ENCODE peak calls at places on chromosome 2, in seven cellular contexts. M is neural progenitor cell; O is fibroblast of lung; K is effector memory CD4-positive, alpha-beta T cell; R is pancreas; G is spleen; P is adrenal gland. T is an unnamed sample. For H3K27me3 and H3K9me3, the result is how much of the 10 kb centered on the place peaks cover.

GRCh38 chr2:19800796-19801195 is 101.0 kb downstream of the TTC32 start:
- DNase-seq in M (no peak), O (no peak), K (no peak), R (no peak), G (no peak), P (no peak), T (no peak)

GRCh38 chr2:26477911-26478253 is at the start of gene OTOF:
- DNase-seq in M (no peak), O (peak), K (no peak), R (no peak), G (no peak), P (peak), T (no peak)

GRCh38 chr2:189086710-189087109 is 92.9 kb downstream of the COL5A2 start:
- DNase-seq in M (no peak), O (peak), K (no peak), R (no peak), G (no peak), P (no peak), T (no peak)

GRCh38 chr2:94762600-94762999 is 108.6 kb upstream of the TEKT4 start:
- DNase-seq in M (no peak), O (no peak), K (no peak), R (no peak), G (no peak), P (no peak), T (no peak)

GRCh38 chr2:949894-950626 is 589 bp upstream of the SNTG2 start:
- DNase-seq in M (peak), O (no peak), K (no peak), R (no peak), G (peak), P (no peak), T (no peak)

GRCh38 chr2:100482741-100483140 is 12.5 kb downstream of the NMS start:
- DNase-seq in M (peak), O (no peak), K (no peak), R (no peak), G (no peak), P (no peak), T (no peak)

GRCh38 chr2:236345081-236345714 is 81.0 kb upstream of the ASB18 start:
- DNase-seq in M (no peak), O (no peak), K (no peak), R (no peak), G (no peak), P (no peak), T (no peak)

GRCh38 chr2:60508307-60508706 is 45.1 kb downstream of the BCL11A start:
- DNase-seq in M (no peak), O (no peak), K (no peak), R (no peak), G (no peak), P (no peak), T (no peak)

GRCh38 chr2:25529034-25529433 is 144.3 kb downstream of the DTNB start:
- DNase-seq in M (no peak), O (no peak), K (no peak), R (no peak), G (no peak), P (no peak), T (no peak)

GRCh38 chr2:25979006-25979405 is 3.3 kb downstream of the KIF3C start:
- DNase-seq in M (no peak), O (no peak), K (no peak), R (no peak), G (peak), P (no peak), T (no peak)

GRCh38 chr2:119068154-119068725 is 90.3 kb downstream of the C1QL2 start:
- DNase-seq in M (no peak), O (no peak), K (no peak), R (no peak), G (no peak), P (no peak), T (no peak)

GRCh38 chr2:216694201-216694825 is 1.0 kb downstream of the IGFBP5 start:
- DNase-seq in M (peak), O (peak), K (no peak), R (no peak), G (no peak), P (peak), T (peak)

GRCh38 chr2:44793322-44793870 is 148.1 kb upstream of the SIX3 start:
- DNase-seq in M (peak), O (peak), K (no peak), R (no peak), G (no peak), P (no peak), T (no peak)

GRCh38 chr2:108220191-108220590 is 19.6 kb upstream of the SULT1C3 start:
- DNase-seq in M (no peak), O (no peak), K (no peak), R (no peak), G (no peak), P (no peak), T (no peak)

GRCh38 chr2:34305587-34305986 is 706.5 kb upstream of the FAM98A start:
- DNase-seq in M (no peak), O (no peak), K (no peak), R (no peak), G (no peak), P (no peak), T (no peak)

GRCh38 chr2:185335879-185336278 is 402.7 kb upstream of the FSIP2 start:
- DNase-seq in M (no peak), O (no peak), K (no peak), R (no peak), G (no peak), P (no peak), T (no peak)

GRCh38 chr2:119637371-119637770 is 41.6 kb upstream of the TMEM177 start:
- DNase-seq in M (no peak), O (no peak), K (no peak), R (no peak), G (no peak), P (no peak), T (no peak)

GRCh38 chr2:215504547-215504946 is 68.7 kb upstream of the FN1 start:
- DNase-seq in M (no peak), O (no peak), K (no peak), R (no peak), G (no peak), P (no peak), T (no peak)

GRCh38 chr2:25246001-25246400 is 77.6 kb upstream of the POMC start:
- DNase-seq in M (no peak), O (no peak), K (no peak), R (no peak), G (no peak), P (no peak), T (no peak)

GRCh38 chr2:217899231-217900009 is 103.4 kb downstream of the TNS1 start:
- DNase-seq in M (peak), O (peak), K (no peak), R (peak), G (no peak), P (peak), T (no peak)

GRCh38 chr2:73008261-73009159 is 63.0 kb downstream of the SFXN5 start:
- DNase-seq in M (no peak), O (no peak), K (no peak), R (no peak), G (no peak), P (no peak), T (no peak)

GRCh38 chr2:188629890-188630483 is 338.3 kb downstream of the GULP1 start:
- DNase-seq in M (peak), O (peak), K (no peak), R (no peak), G (no peak), P (no peak), T (no peak)

GRCh38 chr2:134466141-134466540 is 212.3 kb downstream of the MGAT5 start:
- DNase-seq in M (peak), O (no peak), K (no peak), R (no peak), G (no peak), P (no peak), T (no peak)

GRCh38 chr2:101200714-101201113 is 49.5 kb upstream of the TBC1D8 start:
- DNase-seq in M (no peak), O (peak), K (no peak), R (no peak), G (no peak), P (no peak), T (no peak)

GRCh38 chr2:43332653-43333052 is 106.2 kb upstream of the ZFP36L2 start:
- DNase-seq in M (no peak), O (no peak), K (no peak), R (no peak), G (no peak), P (no peak), T (no peak)

GRCh38 chr2:39202639-39203369 is 41.0 kb downstream of the CDKL4 start:
- DNase-seq in M (no peak), O (peak), K (no peak), R (no peak), G (no peak), P (no peak), T (no peak)

GRCh38 chr2:88765154-88765948 is 73.9 kb downstream of the RPIA start:
- DNase-seq in M (peak), O (peak), K (no peak), R (peak), G (peak), P (no peak), T (peak)

GRCh38 chr2:239399404-239399999 is 1.3 kb downstream of the HDAC4 start:
- DNase-seq in M (peak), O (no peak), K (peak), R (peak), G (peak), P (peak), T (peak)

GRCh38 chr2:127048969-127049897 is 57.7 kb downstream of the BIN1 start:
- DNase-seq in M (no peak), O (no peak), K (no peak), R (peak), G (peak), P (peak), T (no peak)

GRCh38 chr2:161004379-161004778 is 155.8 kb upstream of the TANK start:
- DNase-seq in M (no peak), O (peak), K (no peak), R (no peak), G (no peak), P (no peak), T (no peak)

GRCh38 chr2:167550448-167550847 is 662.2 kb downstream of the XIRP2 start:
- DNase-seq in M (peak), O (peak), K (no peak), R (no peak), G (no peak), P (no peak), T (no peak)

GRCh38 chr2:85283641-85284040 is 44.1 kb downstream of the TGOLN2 start:
- DNase-seq in M (no peak), O (no peak), K (no peak), R (no peak), G (no peak), P (no peak), T (no peak)

GRCh38 chr2:73297151-73297559 is 3.8 kb upstream of the EGR4 start:
- DNase-seq in M (no peak), O (no peak), K (no peak), R (no peak), G (no peak), P (no peak), T (no peak)

DNA sequence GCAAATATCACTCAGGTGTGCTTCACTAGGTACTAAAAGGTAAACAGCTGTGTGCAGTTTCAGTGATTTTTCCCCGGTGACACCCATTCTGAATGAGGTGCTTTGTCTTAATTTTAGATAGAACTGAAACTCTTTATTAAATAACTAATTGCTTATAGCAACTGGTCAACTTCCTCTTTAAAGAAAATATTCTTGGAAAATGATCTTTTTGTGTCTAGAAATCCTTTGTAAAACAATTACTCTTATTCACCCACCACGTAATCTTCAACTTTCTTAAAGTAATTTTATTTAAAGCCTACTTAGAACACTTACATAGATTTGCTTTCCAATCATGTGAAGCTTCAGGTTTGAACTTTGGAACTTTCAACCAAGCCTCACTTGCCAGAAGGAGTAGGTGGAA is 57.9 kb upstream of the RMDN2 start:
- DNase-seq in M (no peak), O (no peak), K (no peak), R (no peak), G (no peak), P (no peak), T (no peak)
- H3K4me3 ChIP-seq in M (no peak), O (no peak), K (no peak), R (no peak), G (no peak), P (no peak), T (no peak)

DNA sequence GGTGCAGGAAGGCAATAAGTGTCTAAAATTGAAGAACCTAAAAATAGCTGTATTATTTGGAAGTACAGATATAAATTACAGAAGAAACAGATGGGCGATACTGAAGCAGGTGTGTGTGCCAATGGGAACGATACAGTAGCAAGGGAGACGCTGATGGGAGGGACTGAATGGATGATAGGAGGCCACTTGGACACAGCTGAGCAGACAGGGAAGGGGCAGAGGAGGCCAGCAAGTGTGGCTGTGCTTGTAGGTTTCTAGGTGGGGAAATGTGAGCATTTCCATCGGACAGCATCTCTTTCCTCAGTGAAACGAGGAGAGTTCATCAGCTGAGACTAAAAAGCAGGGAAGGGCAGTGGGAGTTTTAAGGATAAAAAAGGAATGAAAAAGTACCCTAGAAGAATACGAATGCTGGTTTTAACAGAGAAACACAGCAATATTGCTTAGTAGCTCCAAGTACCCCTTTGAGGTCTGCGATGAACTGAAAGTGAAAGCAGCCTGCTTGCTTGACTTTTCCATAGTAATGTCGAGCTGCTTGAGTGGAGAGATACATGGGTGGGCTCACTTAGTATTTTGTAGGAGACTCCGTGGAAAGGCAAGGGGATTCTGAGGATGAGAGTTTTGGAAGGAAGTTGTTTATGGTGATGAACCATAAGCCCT is 91.7 kb upstream of the EPC2 start:
- DNase-seq in M (no peak), O (peak), K (no peak), R (no peak), G (no peak), P (no peak), T (no peak)
- H3K27me3 ChIP-seq in M (under half), O (under half), K (under half), R (under half), G (under half), P (under half), T (under half)

GRCh38 chr2:14418110-14418509 is 214.4 kb upstream of the LRATD1 start:
- DNase-seq in M (no peak), O (no peak), K (no peak), R (no peak), G (no peak), P (no peak), T (no peak)
- H3K9me3 ChIP-seq in M (under half), O (under half), K (under half), R (under half), G (under half), P (under half), T (under half)

GRCh38 chr2:221501210-221501882 is 70.8 kb downstream of the EPHA4 start:
- DNase-seq in M (no peak), O (peak), K (no peak), R (no peak), G (no peak), P (no peak), T (no peak)
- H3K4me3 ChIP-seq in M (no peak), O (peak), K (no peak), R (no peak), G (no peak), P (no peak), T (no peak)

DNA sequence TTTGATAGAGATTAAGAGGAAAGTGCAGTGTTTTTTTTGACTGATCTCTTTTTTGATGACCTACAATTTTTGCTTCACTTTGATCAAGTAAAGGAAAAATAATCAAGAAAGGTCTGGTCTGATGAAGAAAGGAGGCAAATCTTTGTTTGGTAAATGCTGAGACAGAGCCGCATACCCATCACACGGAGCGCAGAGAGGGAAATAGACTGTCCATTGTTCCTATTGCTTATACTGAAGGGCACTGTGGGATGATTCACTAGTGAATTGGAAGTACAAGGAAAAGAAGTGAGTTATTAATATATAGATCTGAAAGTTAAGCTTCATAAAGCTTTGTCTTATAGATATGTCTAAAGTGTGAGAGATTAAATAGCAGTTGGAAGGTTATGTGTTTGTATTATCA is 455.1 kb downstream of the PLCL1 start:
- DNase-seq in M (no peak), O (no peak), K (no peak), R (no peak), G (no peak), P (no peak), T (no peak)
- H3K27me3 ChIP-seq in M (under half), O (under half), K (under half), R (under half), G (under half), P (under half), T (under half)

DNA sequence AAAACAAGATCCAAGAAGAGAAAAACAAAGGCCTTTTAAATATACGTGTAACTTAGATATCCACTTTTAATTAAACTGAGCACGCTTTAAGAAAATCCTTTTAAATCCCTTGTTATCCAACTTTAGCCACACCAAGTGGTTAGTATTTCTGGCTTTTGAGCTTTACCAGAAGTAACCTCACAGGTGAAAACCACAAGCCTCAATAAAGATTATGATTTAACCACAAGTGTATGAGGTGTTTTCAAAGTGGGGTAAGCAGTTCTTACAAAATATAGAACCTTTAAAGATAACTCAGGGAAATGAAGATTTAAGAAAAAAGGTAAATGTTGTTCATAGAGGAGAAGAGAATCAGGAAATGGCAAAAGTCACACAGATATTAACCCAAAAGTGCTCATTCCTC is 58.4 kb upstream of the CDCA7 start:
- DNase-seq in M (no peak), O (no peak), K (no peak), R (no peak), G (no peak), P (no peak), T (no peak)
- H3K9me3 ChIP-seq in M (under half), O (under half), K (under half), R (under half), G (half or more), P (under half), T (under half)

DNA sequence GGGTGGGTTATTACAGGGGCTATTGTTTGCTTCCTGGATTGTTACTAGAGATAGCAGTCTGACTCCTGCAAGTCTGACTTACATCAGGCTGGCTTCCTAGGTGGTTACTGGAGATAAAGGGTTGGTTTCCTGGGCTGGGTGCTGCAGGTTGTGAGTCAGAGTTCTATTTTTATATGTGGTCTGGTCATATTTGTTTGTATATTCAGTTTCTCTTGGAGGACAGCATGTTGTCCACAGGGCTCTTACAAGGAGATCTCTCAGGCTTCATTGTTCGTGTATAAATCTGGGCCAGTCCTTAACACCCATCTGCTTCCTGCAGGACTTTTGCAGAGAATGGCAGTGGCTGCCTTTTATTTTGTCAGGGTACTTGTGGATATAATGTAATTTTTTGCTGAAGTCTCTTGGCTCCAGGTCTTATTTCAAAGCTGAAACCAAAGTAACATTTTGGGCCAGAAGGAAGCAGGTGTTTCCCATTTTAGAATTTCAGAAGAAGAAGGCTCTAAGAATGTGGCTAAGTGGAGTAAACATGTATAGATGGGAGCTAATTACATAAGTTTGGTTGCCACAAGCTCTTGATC is 65.9 kb upstream of the SLC16A14 start:
- DNase-seq in M (no peak), O (peak), K (no peak), R (no peak), G (no peak), P (no peak), T (no peak)
- H3K4me3 ChIP-seq in M (no peak), O (no peak), K (no peak), R (no peak), G (no peak), P (no peak), T (no peak)

DNA sequence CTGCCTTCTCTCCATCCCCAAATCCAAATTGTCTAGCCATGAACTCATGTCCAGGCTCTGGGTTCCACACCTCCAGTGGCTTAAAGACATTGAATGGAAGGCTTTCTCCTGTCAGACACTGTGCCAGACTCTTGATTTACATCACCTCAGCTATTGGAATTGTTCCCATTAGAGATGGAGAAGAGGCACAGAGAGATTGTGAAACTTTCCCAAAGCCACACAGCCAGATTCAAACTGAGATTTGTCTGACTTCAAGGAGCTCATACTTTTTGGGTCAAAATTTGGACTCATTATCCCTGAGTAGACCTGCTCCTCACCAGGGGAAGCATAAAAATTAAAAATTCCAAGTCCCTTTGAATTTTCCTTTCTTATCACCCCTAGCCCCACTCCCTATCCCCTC is 18.9 kb upstream of the MYO3B start:
- DNase-seq in M (no peak), O (no peak), K (no peak), R (no peak), G (no peak), P (no peak), T (no peak)
- H3K27me3 ChIP-seq in M (under half), O (under half), K (under half), R (under half), G (under half), P (under half), T (under half)

GRCh38 chr2:240421396-240421795 is 14.1 kb upstream of the GPC1 start:
- DNase-seq in M (no peak), O (no peak), K (no peak), R (peak), G (no peak), P (no peak), T (no peak)
- H3K9me3 ChIP-seq in M (under half), O (under half), K (under half), R (under half), G (half or more), P (under half), T (under half)

T was measured in CD8-positive, alpha-beta T cell.